ENCODE peak calls at places on chromosome 19, in five cellular contexts. B is CD8-positive, alpha-beta T cell; J is thoracic aorta; D is neural progenitor cell; N is left colon. A is an unnamed sample.

GRCh38 chr19:58388175-58388526 is 1.1 kb downstream of the RPS5 start:
- DNase-seq in B (no peak), J (no peak), D (no peak), N (no peak), A (no peak)

GRCh38 chr19:30411714-30412113 is 39.5 kb downstream of the ZNF536 start:
- DNase-seq in B (no peak), J (no peak), D (no peak), N (no peak), A (no peak)

GRCh38 chr19:50720921-50721291 is 1.3 kb upstream of the SHANK1 start:
- DNase-seq in B (no peak), J (no peak), D (peak), N (no peak), A (peak)

GRCh38 chr19:13031917-13032623 is 36.8 kb downstream of the NFIX start:
- DNase-seq in B (no peak), J (no peak), D (peak), N (peak), A (no peak)

GRCh38 chr19:29211562-29212416 is 1.2 kb downstream of the UQCRFS1 start:
- DNase-seq in B (no peak), J (no peak), D (no peak), N (peak), A (peak)

GRCh38 chr19:10321417-10321797 is 5.6 kb upstream of the FDX2 start:
- DNase-seq in B (no peak), J (no peak), D (no peak), N (peak), A (no peak)

GRCh38 chr19:1389033-1389940 is 5.6 kb downstream of the NDUFS7 start:
- DNase-seq in B (no peak), J (no peak), D (no peak), N (no peak), A (no peak)

GRCh38 chr19:54133312-54133956 is 4.1 kb upstream of the CNOT3 start:
- DNase-seq in B (no peak), J (no peak), D (peak), N (no peak), A (peak)

GRCh38 chr19:14089662-14090508 is 666 bp downstream of the SAMD1 start:
- DNase-seq in B (peak), J (no peak), D (peak), N (peak), A (peak)

GRCh38 chr19:33032218-33032781 is 32.4 kb downstream of the RHPN2 start:
- DNase-seq in B (no peak), J (no peak), D (peak), N (peak), A (no peak)

GRCh38 chr19:8605514-8605913 is 5.0 kb downstream of the ADAMTS10 start:
- DNase-seq in B (no peak), J (no peak), D (no peak), N (no peak), A (no peak)

GRCh38 chr19:41321600-41322270 is 11.8 kb downstream of the CCDC97 start:
- DNase-seq in B (no peak), J (no peak), D (peak), N (no peak), A (peak)

GRCh38 chr19:19032420-19033175 is 719 bp downstream of the SUGP2 start:
- DNase-seq in B (peak), J (peak), D (peak), N (peak), A (peak)

GRCh38 chr19:18107235-18108083 is 9.9 kb downstream of the MAST3 start:
- DNase-seq in B (no peak), J (no peak), D (no peak), N (no peak), A (no peak)

GRCh38 chr19:1383014-1383310 is 745 bp upstream of the NDUFS7 start:
- DNase-seq in B (no peak), J (no peak), D (no peak), N (no peak), A (no peak)

GRCh38 chr19:29662604-29663404 is 2.5 kb upstream of the PLEKHF1 start:
- DNase-seq in B (no peak), J (peak), D (no peak), N (peak), A (peak)

GRCh38 chr19:57348136-57348535 is 2.9 kb upstream of the ZNF304 start:
- DNase-seq in B (no peak), J (no peak), D (no peak), N (no peak), A (peak)

GRCh38 chr19:12229990-12230389 is 64.7 kb downstream of the ZNF44 start:
- DNase-seq in B (no peak), J (no peak), D (no peak), N (no peak), A (no peak)

GRCh38 chr19:7333198-7334118 is 15.3 kb upstream of the ARHGEF18 start:
- DNase-seq in B (no peak), J (no peak), D (no peak), N (no peak), A (no peak)

GRCh38 chr19:29288276-29288675 is 75.3 kb upstream of the UQCRFS1 start:
- DNase-seq in B (no peak), J (no peak), D (no peak), N (no peak), A (no peak)

GRCh38 chr19:35295792-35296462 is 4.0 kb downstream of the MAG start:
- DNase-seq in B (peak), J (no peak), D (no peak), N (peak), A (no peak)